ENCODE peak calls at places on chromosome 2, in nine cellular contexts. One of them, this sample, is unnamed.

GRCh38 chr2:10221976-10222870 is 80.5 kb upstream of the HPCAL1 start:
- DNase-seq in GM23338: no peak
- DNase-seq in GM23248: no peak
- DNase-seq in HCT116: no peak
- DNase-seq in neural progenitor cell: no peak
- DNase-seq in MM.1S: no peak
- DNase-seq in OCI-LY7: no peak
- DNase-seq in SK-N-SH: no peak
- DNase-seq in PC-3: no peak
- DNase-seq in this sample: no peak

GRCh38 chr2:96869281-96869823 is 528 bp downstream of the SEMA4C start:
- DNase-seq in SK-N-SH: peak
- DNase-seq in OCI-LY7: no peak
- DNase-seq in GM23248: peak
- DNase-seq in neural progenitor cell: peak
- DNase-seq in GM23338: peak
- DNase-seq in MM.1S: no peak
- DNase-seq in HCT116: peak
- DNase-seq in PC-3: peak
- DNase-seq in this sample: peak

GRCh38 chr2:220103596-220103995 is 476.2 kb downstream of the SLC4A3 start:
- DNase-seq in OCI-LY7: no peak
- DNase-seq in PC-3: no peak
- DNase-seq in GM23248: no peak
- DNase-seq in GM23338: no peak
- DNase-seq in SK-N-SH: no peak
- DNase-seq in MM.1S: no peak
- DNase-seq in HCT116: no peak
- DNase-seq in neural progenitor cell: no peak
- DNase-seq in this sample: no peak

GRCh38 chr2:241851325-241852115 is 7.2 kb downstream of the PDCD1 start:
- DNase-seq in HCT116: no peak
- DNase-seq in GM23248: no peak
- DNase-seq in MM.1S: no peak
- DNase-seq in SK-N-SH: peak
- DNase-seq in PC-3: no peak
- DNase-seq in OCI-LY7: no peak
- DNase-seq in neural progenitor cell: no peak
- DNase-seq in GM23338: no peak
- DNase-seq in this sample: no peak

GRCh38 chr2:55487686-55488085 is 31.8 kb upstream of the CFAP36 start:
- DNase-seq in neural progenitor cell: no peak
- DNase-seq in GM23248: no peak
- DNase-seq in HCT116: no peak
- DNase-seq in OCI-LY7: no peak
- DNase-seq in GM23338: no peak
- DNase-seq in SK-N-SH: no peak
- DNase-seq in MM.1S: no peak
- DNase-seq in PC-3: no peak
- DNase-seq in this sample: no peak

GRCh38 chr2:168450752-168451151 is 5.3 kb upstream of the CERS6 start:
- DNase-seq in SK-N-SH: no peak
- DNase-seq in HCT116: no peak
- DNase-seq in GM23338: no peak
- DNase-seq in GM23248: no peak
- DNase-seq in MM.1S: no peak
- DNase-seq in neural progenitor cell: no peak
- DNase-seq in OCI-LY7: no peak
- DNase-seq in PC-3: no peak
- DNase-seq in this sample: no peak

GRCh38 chr2:17615152-17615551 is 74.7 kb downstream of the VSNL1 start:
- DNase-seq in GM23338: no peak
- DNase-seq in HCT116: no peak
- DNase-seq in PC-3: no peak
- DNase-seq in SK-N-SH: no peak
- DNase-seq in neural progenitor cell: no peak
- DNase-seq in OCI-LY7: no peak
- DNase-seq in GM23248: no peak
- DNase-seq in MM.1S: no peak
- DNase-seq in this sample: no peak

GRCh38 chr2:12929806-12930205 is 213.1 kb downstream of the TRIB2 start:
- DNase-seq in SK-N-SH: no peak
- DNase-seq in neural progenitor cell: peak
- DNase-seq in OCI-LY7: no peak
- DNase-seq in MM.1S: no peak
- DNase-seq in PC-3: peak
- DNase-seq in HCT116: no peak
- DNase-seq in GM23248: no peak
- DNase-seq in GM23338: peak
- DNase-seq in this sample: no peak

GRCh38 chr2:174263989-174264388 is 15.7 kb upstream of the OLA1 start:
- DNase-seq in PC-3: peak
- DNase-seq in MM.1S: no peak
- DNase-seq in neural progenitor cell: no peak
- DNase-seq in HCT116: peak
- DNase-seq in GM23248: peak
- DNase-seq in SK-N-SH: no peak
- DNase-seq in GM23338: no peak
- DNase-seq in OCI-LY7: no peak
- DNase-seq in this sample: peak

GRCh38 chr2:130380096-130380934 is 24.5 kb downstream of the PTPN18 start:
- DNase-seq in GM23248: no peak
- DNase-seq in HCT116: no peak
- DNase-seq in OCI-LY7: peak
- DNase-seq in SK-N-SH: no peak
- DNase-seq in neural progenitor cell: no peak
- DNase-seq in PC-3: no peak
- DNase-seq in MM.1S: no peak
- DNase-seq in GM23338: no peak
- DNase-seq in this sample: no peak

GRCh38 chr2:71784734-71785549 is 331.6 kb downstream of the DYSF start:
- DNase-seq in GM23338: no peak
- DNase-seq in HCT116: peak
- DNase-seq in OCI-LY7: no peak
- DNase-seq in GM23248: peak
- DNase-seq in SK-N-SH: peak
- DNase-seq in neural progenitor cell: no peak
- DNase-seq in MM.1S: no peak
- DNase-seq in PC-3: peak
- DNase-seq in this sample: no peak
- TF ChIP-seq EZH2phosphoT487 in GM23338: no peak
- TF ChIP-seq EZH2phosphoT487 in HCT116: no peak
- TF ChIP-seq EZH2phosphoT487 in OCI-LY7: no peak
- TF ChIP-seq EZH2phosphoT487 in GM23248: no peak
- TF ChIP-seq EZH2phosphoT487 in SK-N-SH: no peak
- TF ChIP-seq EZH2phosphoT487 in neural progenitor cell: no peak
- TF ChIP-seq EZH2phosphoT487 in MM.1S: no peak
- TF ChIP-seq EZH2phosphoT487 in PC-3: no peak
- TF ChIP-seq EZH2phosphoT487 in this sample: no peak

GRCh38 chr2:2582998-2583545 is 252.0 kb upstream of the MYT1L start:
- DNase-seq in MM.1S: no peak
- DNase-seq in GM23338: no peak
- DNase-seq in GM23248: no peak
- DNase-seq in neural progenitor cell: no peak
- DNase-seq in PC-3: no peak
- DNase-seq in HCT116: no peak
- DNase-seq in SK-N-SH: no peak
- DNase-seq in OCI-LY7: no peak
- DNase-seq in this sample: no peak

GRCh38 chr2:2579814-2580213 is 248.7 kb upstream of the MYT1L start:
- DNase-seq in PC-3: no peak
- DNase-seq in HCT116: no peak
- DNase-seq in OCI-LY7: no peak
- DNase-seq in neural progenitor cell: no peak
- DNase-seq in MM.1S: no peak
- DNase-seq in GM23338: no peak
- DNase-seq in SK-N-SH: no peak
- DNase-seq in GM23248: no peak
- DNase-seq in this sample: no peak

GRCh38 chr2:2580341-2580740 is 249.3 kb upstream of the MYT1L start:
- DNase-seq in HCT116: no peak
- DNase-seq in GM23248: no peak
- DNase-seq in SK-N-SH: no peak
- DNase-seq in PC-3: no peak
- DNase-seq in GM23338: no peak
- DNase-seq in OCI-LY7: no peak
- DNase-seq in MM.1S: no peak
- DNase-seq in neural progenitor cell: no peak
- DNase-seq in this sample: no peak

GRCh38 chr2:2577366-2577765 is 246.3 kb upstream of the MYT1L start:
- DNase-seq in GM23338: no peak
- DNase-seq in HCT116: no peak
- DNase-seq in SK-N-SH: peak
- DNase-seq in GM23248: peak
- DNase-seq in neural progenitor cell: no peak
- DNase-seq in PC-3: no peak
- DNase-seq in OCI-LY7: no peak
- DNase-seq in MM.1S: no peak
- DNase-seq in this sample: no peak

DNA sequence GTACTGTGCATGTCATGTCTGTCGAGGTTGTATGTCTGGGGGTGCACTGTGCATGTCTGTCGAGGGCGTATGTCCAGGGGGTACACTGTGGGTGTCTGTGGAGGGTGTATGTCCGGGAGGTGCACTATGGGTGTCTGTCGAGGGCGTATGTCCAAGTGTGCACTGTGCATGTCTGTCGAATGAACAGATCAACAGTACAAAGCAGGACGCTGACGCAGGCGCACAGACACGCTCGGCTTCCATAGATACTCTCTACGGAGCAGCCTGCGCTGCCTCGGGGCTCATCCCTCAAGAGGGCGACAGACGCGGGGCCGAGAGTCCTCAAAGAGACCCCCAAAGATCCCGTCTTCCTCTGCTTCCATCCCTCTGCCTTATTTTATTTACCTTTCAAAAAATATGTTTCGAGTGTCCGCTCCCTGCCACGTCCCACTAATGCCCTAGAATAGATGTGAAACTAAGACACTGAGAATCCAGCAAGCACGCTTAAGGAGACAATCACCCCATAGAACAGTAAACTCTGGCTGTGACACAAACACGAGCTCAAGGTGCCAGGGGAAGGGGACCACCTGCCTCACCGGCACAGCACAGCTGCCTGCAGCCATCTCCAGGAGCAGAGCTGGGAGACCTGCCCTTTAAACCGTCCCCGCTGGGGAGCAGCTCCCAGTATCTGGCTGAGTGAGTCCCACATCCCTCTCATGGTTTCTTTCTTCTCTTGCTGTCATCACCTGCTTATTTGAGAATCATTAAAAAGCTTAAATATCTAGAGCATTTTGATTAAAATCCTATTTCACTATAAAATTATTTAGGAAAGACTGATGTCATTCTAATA is 250.5 kb upstream of the MYT1L start:
- DNase-seq in GM23338: no peak
- DNase-seq in MM.1S: no peak
- DNase-seq in HCT116: no peak
- DNase-seq in GM23248: no peak
- DNase-seq in neural progenitor cell: no peak
- DNase-seq in SK-N-SH: peak
- DNase-seq in PC-3: no peak
- DNase-seq in OCI-LY7: no peak
- DNase-seq in this sample: no peak
- TF ChIP-seq EZH2phosphoT487 in GM23338: no peak
- TF ChIP-seq EZH2phosphoT487 in MM.1S: no peak
- TF ChIP-seq EZH2phosphoT487 in HCT116: no peak
- TF ChIP-seq EZH2phosphoT487 in GM23248: no peak
- TF ChIP-seq EZH2phosphoT487 in neural progenitor cell: no peak
- TF ChIP-seq EZH2phosphoT487 in SK-N-SH: no peak
- TF ChIP-seq EZH2phosphoT487 in PC-3: no peak
- TF ChIP-seq EZH2phosphoT487 in OCI-LY7: no peak
- TF ChIP-seq EZH2phosphoT487 in this sample: no peak

GRCh38 chr2:64750001-64750816 is 96.5 kb upstream of the SERTAD2 start:
- DNase-seq in PC-3: peak
- DNase-seq in SK-N-SH: peak
- DNase-seq in HCT116: no peak
- DNase-seq in neural progenitor cell: peak
- DNase-seq in GM23248: peak
- DNase-seq in OCI-LY7: peak
- DNase-seq in MM.1S: peak
- DNase-seq in GM23338: peak
- DNase-seq in this sample: peak

GRCh38 chr2:64750817-64751285 is 97.1 kb upstream of the SERTAD2 start:
- DNase-seq in GM23248: peak
- DNase-seq in HCT116: peak
- DNase-seq in SK-N-SH: no peak
- DNase-seq in PC-3: peak
- DNase-seq in GM23338: peak
- DNase-seq in OCI-LY7: peak
- DNase-seq in MM.1S: peak
- DNase-seq in neural progenitor cell: peak
- DNase-seq in this sample: peak

GRCh38 chr2:64749446-64749845 is 95.7 kb upstream of the SERTAD2 start:
- DNase-seq in HCT116: no peak
- DNase-seq in GM23338: no peak
- DNase-seq in neural progenitor cell: no peak
- DNase-seq in OCI-LY7: peak
- DNase-seq in MM.1S: peak
- DNase-seq in GM23248: peak
- DNase-seq in PC-3: peak
- DNase-seq in SK-N-SH: no peak
- DNase-seq in this sample: no peak

GRCh38 chr2:64748147-64748546 is 94.4 kb upstream of the SERTAD2 start:
- DNase-seq in HCT116: no peak
- DNase-seq in neural progenitor cell: no peak
- DNase-seq in OCI-LY7: peak
- DNase-seq in SK-N-SH: no peak
- DNase-seq in GM23248: no peak
- DNase-seq in MM.1S: no peak
- DNase-seq in GM23338: no peak
- DNase-seq in PC-3: no peak
- DNase-seq in this sample: no peak

GRCh38 chr2:64748561-64748960 is 94.8 kb upstream of the SERTAD2 start:
- DNase-seq in neural progenitor cell: no peak
- DNase-seq in PC-3: no peak
- DNase-seq in GM23338: no peak
- DNase-seq in SK-N-SH: no peak
- DNase-seq in MM.1S: peak
- DNase-seq in HCT116: no peak
- DNase-seq in GM23248: peak
- DNase-seq in OCI-LY7: peak
- DNase-seq in this sample: no peak
- TF ChIP-seq EZH2phosphoT487 in neural progenitor cell: no peak
- TF ChIP-seq EZH2phosphoT487 in PC-3: no peak
- TF ChIP-seq EZH2phosphoT487 in GM23338: no peak
- TF ChIP-seq EZH2phosphoT487 in SK-N-SH: no peak
- TF ChIP-seq EZH2phosphoT487 in MM.1S: no peak
- TF ChIP-seq EZH2phosphoT487 in HCT116: no peak
- TF ChIP-seq EZH2phosphoT487 in GM23248: no peak
- TF ChIP-seq EZH2phosphoT487 in OCI-LY7: no peak
- TF ChIP-seq EZH2phosphoT487 in this sample: no peak

GRCh38 chr2:236848467-236848866 is 237.2 kb upstream of the COPS8 start:
- DNase-seq in neural progenitor cell: no peak
- DNase-seq in GM23248: no peak
- DNase-seq in PC-3: no peak
- DNase-seq in SK-N-SH: peak
- DNase-seq in HCT116: no peak
- DNase-seq in OCI-LY7: no peak
- DNase-seq in MM.1S: no peak
- DNase-seq in GM23338: peak
- DNase-seq in this sample: no peak
- TF ChIP-seq EZH2phosphoT487 in neural progenitor cell: no peak
- TF ChIP-seq EZH2phosphoT487 in GM23248: no peak
- TF ChIP-seq EZH2phosphoT487 in PC-3: no peak
- TF ChIP-seq EZH2phosphoT487 in SK-N-SH: no peak
- TF ChIP-seq EZH2phosphoT487 in HCT116: no peak
- TF ChIP-seq EZH2phosphoT487 in OCI-LY7: no peak
- TF ChIP-seq EZH2phosphoT487 in MM.1S: no peak
- TF ChIP-seq EZH2phosphoT487 in GM23338: no peak
- TF ChIP-seq EZH2phosphoT487 in this sample: no peak